ENCODE peak calls at places on chromosomes 2 and 18, in eight cellular contexts. P is HCT116, U is neuronal stem cell, G is neural progenitor cell, Y is mammary epithelial cell, R is OCI-LY7, T is GM12878, M is GM23248. S is an unnamed sample.

GRCh38 chr2:137947714-137948336 is 16.4 kb upstream of the HNMT start:
- DNase-seq in P (peak), U (peak), G (peak), Y (peak), R (peak), T (no peak), M (peak), S (peak)

GRCh38 chr18:10070581-10071000 is 156.8 kb downstream of the VAPA start:
- DNase-seq in P (no peak), U (no peak), G (no peak), Y (no peak), R (no peak), T (no peak), M (peak), S (peak)

GRCh38 chr2:159152119-159152778 is 134.3 kb downstream of the WDSUB1 start:
- DNase-seq in P (no peak), U (no peak), G (no peak), Y (no peak), R (no peak), T (no peak), M (no peak), S (no peak)

GRCh38 chr18:28112056-28112470 is 64.9 kb downstream of the CDH2 start:
- DNase-seq in P (no peak), U (no peak), G (no peak), Y (peak), R (no peak), T (no peak), M (peak), S (peak)

GRCh38 chr2:207264310-207264709 is 98.6 kb upstream of the KLF7 start:
- DNase-seq in P (no peak), U (no peak), G (no peak), Y (no peak), R (no peak), T (no peak), M (no peak), S (no peak)

GRCh38 chr2:143974262-143974661 is 545.7 kb downstream of the ZEB2 start:
- DNase-seq in P (no peak), U (no peak), G (no peak), Y (no peak), R (no peak), T (no peak), M (peak), S (peak)

GRCh38 chr18:12639990-12640880 is 17.7 kb downstream of the SPIRE1 start:
- DNase-seq in P (no peak), U (no peak), G (no peak), Y (peak), R (no peak), T (no peak), M (peak), S (peak)

GRCh38 chr2:210922419-210922818 is 366.0 kb downstream of the CPS1 start:
- DNase-seq in P (no peak), U (no peak), G (no peak), Y (no peak), R (no peak), T (no peak), M (no peak), S (no peak)

GRCh38 chr2:156405586-156405985 is 30.6 kb upstream of the GPD2 start:
- DNase-seq in P (no peak), U (no peak), G (no peak), Y (peak), R (no peak), T (no peak), M (peak), S (peak)

GRCh38 chr2:65063426-65063825 is 7.2 kb downstream of the CEP68 start:
- DNase-seq in P (no peak), U (no peak), G (no peak), Y (no peak), R (no peak), T (no peak), M (no peak), S (no peak)

GRCh38 chr2:189318761-189319160 is 122.5 kb upstream of the WDR75 start:
- DNase-seq in P (no peak), U (no peak), G (no peak), Y (no peak), R (no peak), T (no peak), M (no peak), S (no peak)

GRCh38 chr2:20633001-20633400 is 17.9 kb downstream of the HS1BP3 start:
- DNase-seq in P (no peak), U (no peak), G (no peak), Y (no peak), R (no peak), T (no peak), M (no peak), S (no peak)

GRCh38 chr18:55861266-55861665 is 273.3 kb upstream of the TCF4 start:
- DNase-seq in P (no peak), U (peak), G (peak), Y (peak), R (no peak), T (no peak), M (peak), S (peak)

GRCh38 chr2:85769236-85769986 is 15.6 kb downstream of the ATOH8 start:
- DNase-seq in P (no peak), U (no peak), G (peak), Y (no peak), R (peak), T (no peak), M (peak), S (no peak)

GRCh38 chr2:60516383-60516811 is 37.1 kb downstream of the BCL11A start:
- DNase-seq in P (no peak), U (no peak), G (no peak), Y (peak), R (no peak), T (no peak), M (peak), S (peak)

GRCh38 chr2:114550364-114550763 is 107.9 kb downstream of the DPP10 start:
- DNase-seq in P (no peak), U (no peak), G (no peak), Y (no peak), R (no peak), T (no peak), M (no peak), S (no peak)

GRCh38 chr2:161063074-161063945 is 96.9 kb upstream of the TANK start:
- DNase-seq in P (peak), U (peak), G (peak), Y (peak), R (peak), T (peak), M (peak), S (peak)

GRCh38 chr2:58665156-58665553 is 424.0 kb upstream of the FANCL start:
- DNase-seq in P (no peak), U (no peak), G (no peak), Y (no peak), R (no peak), T (no peak), M (no peak), S (no peak)
- H3K4me3 ChIP-seq in P (no peak), U (no peak), G (no peak), Y (no peak), R (no peak), T (no peak), M (no peak), S (no peak)

GRCh38 chr18:62369129-62369644 is 44.1 kb downstream of the TNFRSF11A start:
- DNase-seq in P (no peak), U (no peak), G (no peak), Y (no peak), R (no peak), T (no peak), M (no peak), S (no peak)
- H3K4me2 ChIP-seq in P (no peak), U (no peak), G (no peak), Y (no peak), R (no peak), T (no peak), M (no peak), S (no peak)

GRCh38 chr18:8602557-8602956 is 6.7 kb upstream of the RAB12 start:
- DNase-seq in P (no peak), U (no peak), G (no peak), Y (no peak), R (no peak), T (no peak), M (no peak), S (no peak)

GRCh38 chr18:8601277-8602032 is 7.8 kb upstream of the RAB12 start:
- DNase-seq in P (no peak), U (no peak), G (no peak), Y (no peak), R (peak), T (peak), M (no peak), S (no peak)

GRCh38 chr18:8605974-8606373 is 3.3 kb upstream of the RAB12 start:
- DNase-seq in P (no peak), U (no peak), G (no peak), Y (no peak), R (no peak), T (peak), M (no peak), S (no peak)

GRCh38 chr18:8602040-8602439 is 7.2 kb upstream of the RAB12 start:
- DNase-seq in P (no peak), U (no peak), G (no peak), Y (no peak), R (no peak), T (no peak), M (no peak), S (no peak)

DNA sequence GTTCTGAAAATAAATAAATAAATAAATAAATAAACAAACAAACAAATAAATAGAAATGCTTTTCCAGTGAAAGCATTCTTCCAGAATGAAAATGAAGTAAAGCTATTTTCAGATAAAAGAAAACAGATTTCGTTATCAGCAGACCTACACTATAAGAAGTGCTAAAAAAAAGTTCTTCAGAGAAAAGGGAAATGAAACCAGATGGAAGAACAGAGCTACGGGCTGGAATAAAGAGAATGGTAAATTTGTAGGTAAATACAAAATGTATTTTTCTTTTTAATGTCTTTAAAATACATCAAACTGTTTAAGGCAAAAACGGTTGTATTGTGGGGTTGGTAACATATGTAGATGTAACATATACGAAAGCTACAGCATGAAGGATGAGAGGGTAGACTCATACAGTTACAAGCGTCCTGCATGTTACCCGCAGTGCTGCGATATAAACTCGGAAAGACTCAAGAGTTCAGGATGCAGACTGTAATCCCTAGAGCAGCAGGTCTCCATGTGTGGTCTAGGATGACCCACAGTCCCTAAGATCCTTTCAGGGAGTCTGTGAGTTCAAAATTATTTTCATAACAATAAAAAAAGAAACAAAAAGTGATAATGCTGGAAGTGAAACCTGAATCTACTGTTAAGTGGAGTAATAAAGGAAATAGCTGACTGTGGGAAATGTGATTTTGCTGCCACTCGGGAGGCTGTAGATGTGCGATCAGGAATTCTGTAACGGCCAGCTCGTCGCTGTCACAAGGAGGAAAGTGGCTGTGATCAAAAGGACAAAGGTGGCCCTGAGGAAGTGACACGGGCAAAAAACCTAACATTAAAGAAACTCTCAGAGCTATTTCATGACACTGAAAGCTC is 5.3 kb upstream of the RAB12 start:
- DNase-seq in P (no peak), U (no peak), G (no peak), Y (no peak), R (peak), T (peak), M (no peak), S (no peak)
- H3K4me3 ChIP-seq in P (no peak), U (no peak), G (no peak), Y (no peak), R (peak), T (peak), M (no peak), S (peak)

GRCh38 chr2:182047544-182047943 is 61.9 kb downstream of the PPP1R1C start:
- DNase-seq in P (no peak), U (no peak), G (no peak), Y (peak), R (no peak), T (no peak), M (no peak), S (no peak)
- H3K4me2 ChIP-seq in P (no peak), U (no peak), G (no peak), Y (no peak), R (no peak), T (no peak), M (no peak), S (no peak)

S was measured in fibroblast of lung.